ENCODE peak calls at places on chromosomes 16 and 17, in six cellular contexts. Y is HCT116, L is SK-N-SH, M is Karpas-422, T is GM23248, A is MM.1S. O is an unnamed sample.
A peak's percentile ranks its signal among the peaks of the same experiment; 100 is the strongest.

GRCh38 chr16:75653926-75654325 is 6.4 kb downstream of the TERF2IP start:
- DNase-seq in L (peak; percentile 30), M (peak; percentile 80), A (no peak), Y (no peak), T (peak; percentile 70), O (no peak)

GRCh38 chr17:16150251-16150859 is 65.0 kb downstream of the NCOR1 start:
- DNase-seq in Y (peak; percentile 6), L (no peak), T (peak; percentile 56), M (no peak), A (no peak), O (peak; percentile 81)

GRCh38 chr17:69466905-69467630 is 52.6 kb downstream of the MAP2K6 start:
- DNase-seq in M (no peak), L (peak; percentile 50), A (no peak), Y (no peak), T (peak; percentile 22), O (peak; percentile 42)

GRCh38 chr16:30418350-30419181 is 11.2 kb downstream of the ZNF771 start:
- DNase-seq in L (no peak), T (no peak), M (peak; percentile 61), A (no peak), Y (no peak), O (peak; percentile 15)

GRCh38 chr16:56282455-56282854 is 91.2 kb downstream of the GNAO1 start:
- DNase-seq in A (no peak), Y (no peak), M (peak; percentile 81), T (no peak), L (no peak), O (no peak)

GRCh38 chr16:81703177-81704155 is 75.6 kb upstream of the PLCG2 start:
- DNase-seq in T (peak; percentile 97), Y (peak; percentile 26), A (no peak), L (no peak), M (no peak), O (peak; percentile 55)

GRCh38 chr16:56841233-56841632 is 23.8 kb upstream of the SLC12A3 start:
- DNase-seq in A (no peak), L (peak; percentile 51), T (peak; percentile 74), Y (no peak), M (no peak), O (no peak)

GRCh38 chr16:47392114-47392513 is 68.7 kb downstream of the ITFG1 start:
- DNase-seq in T (no peak), L (no peak), A (peak; percentile 45), Y (peak; percentile 31), M (peak; percentile 88), O (peak; percentile 71)

GRCh38 chr17:76961869-76962268 is 93.7 kb downstream of the MGAT5B start:
- DNase-seq in Y (no peak), T (no peak), M (no peak), A (no peak), L (no peak), O (no peak)

GRCh38 chr17:54948380-54948779 is 20.1 kb downstream of the COX11 start:
- DNase-seq in M (no peak), A (no peak), T (peak; percentile 90), L (no peak), Y (peak; percentile 70), O (peak; percentile 99)

GRCh38 chr17:1875597-1875996 is 45.8 kb downstream of the RPA1 start:
- DNase-seq in Y (no peak), M (no peak), L (no peak), A (no peak), T (no peak), O (no peak)

GRCh38 chr17:12622726-12623125 is 43.0 kb upstream of the MYOCD start:
- DNase-seq in T (no peak), M (peak; percentile 7), L (no peak), Y (no peak), A (no peak), O (no peak)

GRCh38 chr16:85518398-85519049 is 94.6 kb upstream of the GSE1 start:
- DNase-seq in T (no peak), Y (no peak), A (no peak), L (no peak), M (no peak), O (no peak)

GRCh38 chr17:76353004-76353598 is 615 bp downstream of the PRPSAP1 start:
- DNase-seq in Y (no peak), A (no peak), M (peak; percentile 55), T (peak; percentile 61), L (peak; percentile 89), O (no peak)

GRCh38 chr17:79087428-79088143 is 13.0 kb downstream of the ENGASE start:
- DNase-seq in Y (peak; percentile 31), T (peak; percentile 70), L (peak; percentile 97), M (peak; percentile 90), A (peak; percentile 49), O (peak; percentile 89)

GRCh38 chr16:85425061-85425662 is 188.0 kb upstream of the GSE1 start:
- DNase-seq in T (no peak), A (no peak), L (peak; percentile 62), Y (no peak), M (no peak), O (no peak)

GRCh38 chr17:37503148-37503547 is 13.5 kb downstream of the DUSP14 start:
- DNase-seq in T (no peak), M (no peak), Y (no peak), A (no peak), L (no peak), O (no peak)

GRCh38 chr16:86597880-86598606 is 19.7 kb downstream of the FOXL1 start:
- DNase-seq in L (no peak), M (peak; percentile 70), A (no peak), T (no peak), Y (no peak), O (no peak)

GRCh38 chr16:22813223-22813945 is 578 bp upstream of the HS3ST2 start:
- DNase-seq in A (no peak), M (no peak), L (peak; percentile 84), Y (no peak), T (peak; percentile 71), O (peak; percentile 6)

GRCh38 chr16:87361916-87362619 is 21.5 kb downstream of the FBXO31 start:
- DNase-seq in A (no peak), M (no peak), T (no peak), L (no peak), Y (no peak), O (no peak)

GRCh38 chr17:50279181-50279526 is 4.9 kb downstream of the TMEM92 start:
- DNase-seq in T (peak; percentile 52), L (no peak), A (no peak), M (no peak), Y (no peak), O (peak; percentile 82)

GRCh38 chr17:75565066-75565465 is 22.5 kb upstream of the MYO15B start:
- DNase-seq in A (peak; percentile 36), T (peak; percentile 79), L (no peak), M (no peak), Y (no peak), O (peak; percentile 96)

GRCh38 chr17:81865733-81866439 is 5.3 kb downstream of the ARHGDIA start:
- DNase-seq in L (peak; percentile 23), T (peak; percentile 58), M (peak; percentile 60), Y (no peak), A (peak; percentile 5), O (peak; percentile 45)

GRCh38 chr16:58329147-58329546 is 34.3 kb upstream of the PRSS54 start:
- DNase-seq in M (no peak), Y (no peak), T (peak; percentile 57), A (no peak), L (no peak), O (peak; percentile 51)

GRCh38 chr17:14044702-14045101 is 24.6 kb upstream of the COX10 start:
- DNase-seq in A (no peak), M (no peak), T (no peak), L (no peak), Y (no peak), O (no peak)

GRCh38 chr16:67156146-67156844 is 3.4 kb downstream of the TRADD start:
- DNase-seq in T (no peak), L (no peak), Y (no peak), M (no peak), A (no peak), O (no peak)

GRCh38 chr16:11354733-11355574 is 9.7 kb downstream of the RMI2 start:
- DNase-seq in Y (no peak), L (no peak), T (no peak), M (peak; percentile 76), A (peak; percentile 82), O (no peak)

GRCh38 chr16:11353158-11353557 is 7.9 kb downstream of the RMI2 start:
- DNase-seq in T (no peak), L (no peak), A (no peak), M (no peak), Y (no peak), O (no peak)

GRCh38 chr16:11356573-11357331 is 11.5 kb downstream of the RMI2 start:
- DNase-seq in L (peak; percentile 71), Y (no peak), A (peak; percentile 55), T (peak; percentile 77), M (peak; percentile 85), O (no peak)

GRCh38 chr16:11355862-11356261 is 10.6 kb downstream of the RMI2 start:
- DNase-seq in T (no peak), A (no peak), Y (no peak), M (no peak), L (no peak), O (no peak)

DNA sequence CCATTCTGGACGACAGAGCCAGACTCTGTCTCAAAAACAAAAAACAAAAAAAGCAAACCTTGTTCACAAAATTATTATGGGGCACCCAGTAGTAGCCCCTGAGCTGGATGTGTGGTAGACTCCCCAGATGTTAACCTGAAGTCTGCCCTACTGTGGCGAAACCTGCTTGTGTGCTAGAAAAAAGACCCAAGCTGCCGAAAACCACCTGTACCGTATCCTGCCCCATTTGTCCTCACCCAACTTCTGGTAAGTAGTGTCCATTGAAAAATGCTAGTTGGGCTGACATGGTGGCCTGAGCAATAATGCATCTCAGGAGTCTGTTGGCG is 9.1 kb downstream of the RMI2 start:
- DNase-seq in T (no peak), A (peak; percentile 53), M (no peak), Y (no peak), L (no peak), O (no peak)
- H3K9ac ChIP-seq in T (no peak overlapping the region), A (peak overlapping the region; percentile 16), M (peak overlapping the region; percentile 14), Y (no peak overlapping the region), L (no peak overlapping the region), O (no peak overlapping the region)

GRCh38 chr17:42586514-42587230 is 9.1 kb upstream of the PSMC3IP start:
- DNase-seq in T (no peak), L (no peak), M (peak; percentile 59), A (peak; percentile 71), Y (no peak), O (no peak)
- H3K9me2 ChIP-seq in T (no peaks in the 10 kb centered on the region), L (no peaks in the 10 kb centered on the region), M (no peaks in the 10 kb centered on the region), A (no peaks in the 10 kb centered on the region), Y (no peaks in the 10 kb centered on the region), O (no peaks in the 10 kb centered on the region)

GRCh38 chr17:10171581-10171981 is 26.8 kb downstream of the GAS7 start:
- DNase-seq in T (peak; percentile 38), A (no peak), M (peak; percentile 72), Y (no peak), L (no peak), O (no peak)
- H3K9ac ChIP-seq in T (no peak overlapping the region), A (no peak overlapping the region), M (peak overlapping the region; percentile 46), Y (no peak overlapping the region), L (no peak overlapping the region), O (no peak overlapping the region)

DNA sequence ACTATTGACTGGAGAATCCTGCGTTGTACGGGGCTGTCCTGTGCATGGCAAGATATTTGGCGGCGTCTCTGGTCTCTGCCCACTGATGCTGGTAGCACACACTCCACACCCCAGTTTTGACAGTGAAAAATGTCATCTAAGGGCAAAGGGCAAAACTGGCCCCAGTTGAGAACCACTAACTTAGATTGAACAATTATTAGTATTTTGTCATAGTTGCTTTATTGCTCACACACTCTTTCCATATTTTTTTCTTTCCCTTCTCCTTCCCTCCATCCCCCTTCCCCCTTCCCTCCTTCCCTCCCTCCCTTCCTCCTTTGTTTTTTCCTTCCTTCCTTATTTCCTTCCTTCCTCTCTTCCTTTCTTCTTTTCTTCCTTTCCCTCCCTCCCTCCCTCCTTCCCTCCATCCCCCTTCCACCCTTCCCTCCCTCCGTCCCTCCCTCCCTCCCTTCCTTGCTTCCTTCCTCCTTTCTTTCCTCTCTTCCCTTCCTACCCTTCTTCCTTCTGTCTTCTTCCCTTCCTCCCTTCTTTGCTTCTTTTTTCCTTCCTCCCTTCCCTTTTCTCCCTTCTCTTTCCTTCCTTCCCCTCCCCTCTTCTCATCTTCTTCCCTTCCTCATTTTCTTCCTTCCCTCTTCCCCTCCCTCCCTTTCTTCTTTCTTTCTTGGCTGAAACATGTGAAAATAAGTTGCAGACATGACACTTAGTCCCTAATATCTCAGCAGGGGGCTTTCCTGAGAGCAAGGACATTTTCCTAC is 5.5 kb downstream of the SHISA9 start:
- DNase-seq in Y (no peak), M (no peak), A (no peak), T (no peak), L (no peak), O (no peak)
- H3K9me2 ChIP-seq in Y (no peaks in the 10 kb centered on the region), M (no peaks in the 10 kb centered on the region), A (no peaks in the 10 kb centered on the region), T (no peaks in the 10 kb centered on the region), L (no peaks in the 10 kb centered on the region), O (no peaks in the 10 kb centered on the region)